ENCODE peak calls at places on chromosomes 12 and 14, in ten cellular contexts. O, R, W, H, P, Z, J, Y, B and E are unnamed samples.

GRCh38 chr12:4355843-4356327 is 23.6 kb downstream of the FGF23 start:
- DNase-seq in H (peak; percentile 51), R (peak; percentile 41), O (no peak), B (peak; percentile 96), J (peak; percentile 67), P (peak; percentile 49), W (peak; percentile 30), Y (peak; percentile 18), Z (no peak), E (no peak)

GRCh38 chr12:53805067-53805466 is 53.3 kb upstream of the CISTR start:
- DNase-seq in Z (no peak), W (no peak), J (no peak), P (peak; percentile 67), O (no peak), Y (no peak), H (no peak), B (no peak), R (no peak), E (no peak)

GRCh38 chr12:79618848-79619404 is 71.8 kb downstream of the PAWR start:
- DNase-seq in R (no peak), H (no peak), Z (no peak), W (no peak), J (no peak), Y (no peak), O (no peak), P (peak; percentile 57), B (no peak), E (no peak)

GRCh38 chr12:111425655-111426054 is 19.9 kb downstream of the SH2B3 start:
- DNase-seq in J (no peak), P (no peak), H (no peak), B (no peak), O (no peak), Y (no peak), Z (no peak), R (no peak), W (no peak), E (peak; percentile 61)

GRCh38 chr12:121240484-121241202 is 30.7 kb downstream of the P2RX4 start:
- DNase-seq in J (peak; percentile 49), W (peak; percentile 87), Z (peak; percentile 83), H (peak; percentile 93), Y (no peak), B (peak; percentile 69), R (no peak), O (no peak), P (peak; percentile 32), E (peak; percentile 91)

GRCh38 chr12:115872212-115872611 is 405.3 kb downstream of the MED13L start:
- DNase-seq in R (no peak), O (no peak), Z (no peak), J (peak; percentile 21), B (no peak), H (no peak), P (no peak), Y (no peak), W (no peak), E (no peak)

GRCh38 chr12:131353826-131354225 is 357.1 kb upstream of the SFSWAP start:
- DNase-seq in Y (no peak), H (no peak), W (no peak), R (no peak), B (peak; percentile 14), O (no peak), J (no peak), P (no peak), Z (no peak), E (no peak)

GRCh38 chr14:81315344-81315743 is 84.8 kb downstream of the STON2 start:
- DNase-seq in O (no peak), B (peak; percentile 79), H (no peak), R (no peak), Y (no peak), W (no peak), J (peak; percentile 71), Z (no peak), P (no peak), E (no peak)

GRCh38 chr12:73361867-73362230 is 1089.7 kb downstream of the TRHDE start:
- DNase-seq in J (no peak), Z (no peak), P (no peak), Y (no peak), H (no peak), O (no peak), B (no peak), R (no peak), W (no peak), E (no peak)

GRCh38 chr12:70154960-70155589 is 88.2 kb upstream of the CNOT2 start:
- DNase-seq in W (no peak), Y (no peak), B (no peak), O (no peak), R (peak; percentile 39), J (peak; percentile 39), Z (no peak), P (peak; percentile 37), H (no peak), E (no peak)

GRCh38 chr12:109818900-109819500 is 14.2 kb downstream of the TRPV4 start:
- DNase-seq in J (no peak), R (no peak), Z (no peak), P (peak; percentile 26), W (no peak), Y (no peak), O (peak; percentile 40), B (no peak), H (no peak), E (peak; percentile 95)

GRCh38 chr12:122021193-122021821 is 377 bp upstream of the BCL7A start:
- DNase-seq in B (peak; percentile 66), P (no peak), Y (no peak), J (peak; percentile 70), W (no peak), R (no peak), Z (no peak), H (no peak), O (no peak), E (peak; percentile 93)

GRCh38 chr12:75814856-75815754 is 216.5 kb downstream of the PHLDA1 start:
- DNase-seq in B (no peak), W (no peak), O (peak; percentile 91), Z (peak; percentile 30), R (no peak), P (peak; percentile 97), Y (no peak), H (no peak), J (no peak), E (peak; percentile 86)

GRCh38 chr14:32611752-32612151 is 282.7 kb downstream of the AKAP6 start:
- DNase-seq in Y (no peak), W (no peak), J (no peak), H (no peak), Z (no peak), R (no peak), P (peak; percentile 96), O (peak; percentile 37), B (no peak), E (no peak)

GRCh38 chr14:46322730-46323425 is 328.7 kb downstream of the RPL10L start:
- DNase-seq in J (no peak), B (no peak), H (no peak), W (no peak), R (no peak), P (no peak), Y (no peak), O (no peak), Z (no peak), E (no peak)

GRCh38 chr12:53844989-53845836 is 93.4 kb upstream of the HOXC13 start:
- DNase-seq in Z (no peak), O (peak; percentile 52), W (no peak), J (no peak), B (peak; percentile 45), R (no peak), Y (no peak), H (no peak), P (no peak), E (no peak)

GRCh38 chr12:13011098-13011497 is 11.0 kb upstream of the HEBP1 start:
- DNase-seq in Z (no peak), B (no peak), H (no peak), O (no peak), J (no peak), R (no peak), Y (no peak), W (no peak), P (no peak), E (no peak)

GRCh38 chr12:630656-631632 is 32.3 kb downstream of the NINJ2 start:
- DNase-seq in J (peak; percentile 22), H (peak; percentile 83), P (no peak), B (peak; percentile 78), O (no peak), Y (no peak), Z (peak; percentile 86), R (no peak), W (peak; percentile 42), E (no peak)

GRCh38 chr14:30257946-30258661 is 300.9 kb upstream of the G2E3 start:
- DNase-seq in H (no peak), R (no peak), O (no peak), P (no peak), W (no peak), J (no peak), Z (no peak), B (no peak), Y (no peak), E (no peak)

GRCh38 chr14:72679591-72680151 is 214.2 kb downstream of the DPF3 start:
- DNase-seq in O (no peak), P (no peak), Y (no peak), H (no peak), B (no peak), R (no peak), Z (no peak), W (no peak), J (peak; percentile 74), E (no peak)